ENCODE peak calls at places on chromosomes 6 and 20, in six cellular contexts. N is GM12891, B is K562, I is HepG2, Y is H1, P is GM12878. L is an unnamed sample.

GRCh38 chr6:136695410-136695809 is 96.9 kb downstream of the MAP3K5 start:
- DNase-seq in B (no peak), P (no peak), I (no peak), Y (no peak), N (no peak), L (no peak)

GRCh38 chr20:36377348-36378326 is 71.5 kb downstream of the DLGAP4 start:
- DNase-seq in B (no peak), N (no peak), I (no peak), Y (no peak), P (no peak), L (no peak)

GRCh38 chr6:28710466-28711191 is 184.9 kb downstream of the GPX5 start:
- DNase-seq in I (peak), Y (peak), N (no peak), P (no peak), B (peak), L (no peak)

GRCh38 chr6:44043036-44043478 is 84.2 kb downstream of the MRPL14 start:
- DNase-seq in N (no peak), B (no peak), P (no peak), Y (no peak), I (peak), L (no peak)

GRCh38 chr6:10403385-10404106 is 11.3 kb downstream of the TFAP2A start:
- DNase-seq in N (no peak), P (no peak), B (peak), I (no peak), Y (no peak), L (no peak)

GRCh38 chr20:41411458-41411857 is 44.8 kb upstream of the EMILIN3 start:
- DNase-seq in N (no peak), Y (no peak), B (no peak), P (no peak), I (no peak), L (no peak)

GRCh38 chr6:11798538-11798937 is 19.9 kb upstream of the ADTRP start:
- DNase-seq in P (no peak), I (no peak), Y (no peak), N (no peak), B (no peak), L (no peak)

GRCh38 chr20:38692436-38693411 is 31.6 kb upstream of the SLC32A1 start:
- DNase-seq in N (no peak), I (peak), Y (no peak), P (no peak), B (peak), L (no peak)

GRCh38 chr6:73579851-73580246 is 59.0 kb upstream of the EEF1A1 start:
- DNase-seq in P (peak), N (no peak), Y (peak), I (peak), B (peak), L (no peak)

GRCh38 chr20:51760905-51761544 is 7.2 kb downstream of the ATP9A start:
- DNase-seq in N (no peak), P (no peak), I (peak), Y (peak), B (no peak), L (no peak)

GRCh38 chr6:126180585-126180984 is 159.3 kb upstream of the CENPW start:
- DNase-seq in I (peak), P (peak), B (no peak), N (no peak), Y (no peak), L (no peak)

GRCh38 chr20:4681971-4682370 is 39.7 kb upstream of the PRND start:
- DNase-seq in I (no peak), N (no peak), P (no peak), B (no peak), Y (no peak), L (no peak)

GRCh38 chr6:3913077-3913957 is 64.1 kb downstream of the FAM50B start:
- DNase-seq in I (peak), N (no peak), B (peak), Y (no peak), P (no peak), L (no peak)

GRCh38 chr20:25191689-25192088 is 3.8 kb upstream of the ENTPD6 start:
- DNase-seq in Y (no peak), I (no peak), B (no peak), P (no peak), N (no peak), L (no peak)

GRCh38 chr6:147660334-147661311 is 152.1 kb downstream of the SAMD5 start:
- DNase-seq in N (no peak), B (peak), P (no peak), I (peak), Y (no peak), L (no peak)

GRCh38 chr6:41450581-41450980 is 95.6 kb upstream of the FOXP4 start:
- DNase-seq in Y (no peak), P (no peak), N (no peak), I (no peak), B (no peak), L (no peak)

GRCh38 chr6:45483021-45483420 is 105.3 kb upstream of the SUPT3H start:
- DNase-seq in I (no peak), B (no peak), Y (no peak), N (no peak), P (no peak), L (no peak)

GRCh38 chr6:142002825-142003405 is 129.8 kb upstream of the GJE1 start:
- DNase-seq in N (no peak), B (no peak), Y (no peak), P (no peak), I (no peak), L (no peak)

GRCh38 chr6:79810153-79810806 is 137.1 kb downstream of the ELOVL4 start:
- DNase-seq in Y (no peak), I (no peak), P (no peak), B (no peak), N (no peak), L (no peak)

GRCh38 chr6:699319-699718 is 6.4 kb upstream of the EXOC2 start:
- DNase-seq in N (no peak), I (no peak), P (no peak), Y (no peak), B (no peak), L (no peak)

GRCh38 chr6:43149260-43149659 is 21.8 kb upstream of the SRF start:
- DNase-seq in P (no peak), N (no peak), Y (no peak), I (no peak), B (no peak), L (no peak)

GRCh38 chr6:65075705-65076104 is 631.3 kb downstream of the EYS start:
- DNase-seq in N (no peak), P (no peak), I (no peak), Y (no peak), B (no peak), L (no peak)

GRCh38 chr6:111555041-111555440 is 50.6 kb downstream of the TRAF3IP2 start:
- DNase-seq in N (no peak), I (no peak), Y (no peak), B (no peak), P (no peak), L (no peak)

GRCh38 chr20:47326718-47327137 is 29.8 kb downstream of the ZMYND8 start:
- DNase-seq in Y (no peak), N (no peak), P (no peak), B (no peak), I (no peak), L (no peak)

GRCh38 chr6:22892452-22892851 is 323.1 kb downstream of the HDGFL1 start:
- DNase-seq in Y (no peak), I (no peak), B (no peak), P (no peak), N (no peak), L (no peak)

GRCh38 chr6:38805127-38805655 is 90.1 kb downstream of the DNAH8 start:
- DNase-seq in P (no peak), N (no peak), I (no peak), Y (no peak), B (no peak), L (no peak)

GRCh38 chr6:80331522-80331921 is 225.1 kb downstream of the BCKDHB start:
- DNase-seq in P (no peak), I (no peak), Y (no peak), B (no peak), N (no peak), L (no peak)

GRCh38 chr20:37413354-37413753 is 67.4 kb downstream of the SRC start:
- DNase-seq in P (no peak), Y (no peak), I (no peak), B (no peak), N (no peak), L (no peak)

GRCh38 chr6:27501187-27501586 is 28.3 kb upstream of the ZNF184 start:
- DNase-seq in Y (no peak), P (no peak), I (no peak), N (no peak), B (no peak), L (no peak)

GRCh38 chr6:136244061-136244616 is 6.0 kb downstream of the MTFR2 start:
- DNase-seq in P (no peak), B (no peak), Y (no peak), N (no peak), I (no peak), L (no peak)

GRCh38 chr6:82022614-82023102 is 224.9 kb downstream of the IBTK start:
- DNase-seq in I (peak), B (no peak), N (no peak), Y (no peak), P (no peak), L (no peak)

GRCh38 chr6:15245361-15246216 is at the start of gene JARID2:
- DNase-seq in P (peak), Y (peak), B (peak), N (peak), I (peak), L (peak)
- TF ChIP-seq POLR2A in P (peak), Y (peak), B (peak), N (peak), I (peak), L (peak)

DNA sequence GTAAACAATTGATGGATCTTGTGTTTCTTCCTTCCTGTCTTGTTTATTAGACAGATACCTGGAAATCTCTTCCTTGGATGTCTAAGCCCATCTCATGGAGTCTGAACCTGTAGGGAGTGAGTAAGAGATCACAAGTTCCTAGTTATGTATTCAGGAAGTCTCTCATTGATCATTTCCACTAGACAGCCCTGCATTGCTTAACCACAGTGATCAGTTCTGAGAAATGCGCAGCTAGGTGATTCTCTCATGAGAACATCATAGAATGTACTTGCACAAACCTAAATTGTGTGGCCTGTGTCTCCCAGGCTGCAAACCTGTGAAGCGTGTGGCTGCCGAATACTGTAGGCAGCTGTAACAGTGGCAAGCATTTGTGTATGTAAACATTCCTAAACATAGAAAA is 39.1 kb downstream of the FAM120B start:
- DNase-seq in Y (no peak), P (peak), I (no peak), B (no peak), N (no peak), L (no peak)
- TF ChIP-seq TAF1 in Y (no peak), P (no peak), I (no peak), B (no peak), N (no peak), L (no peak)

GRCh38 chr6:156807028-156807427 is 29.9 kb downstream of the ARID1B start:
- DNase-seq in P (no peak), B (no peak), Y (no peak), I (no peak), N (no peak), L (no peak)
- TF ChIP-seq POLR2AphosphoS5 in P (no peak), B (no peak), Y (no peak), I (no peak), N (no peak), L (no peak)

GRCh38 chr6:106512048-106512957 is 117.0 kb downstream of the RTN4IP1 start:
- DNase-seq in B (peak), Y (no peak), I (peak), N (peak), P (no peak), L (peak)
- TF ChIP-seq POLR2A in B (no peak), Y (no peak), I (peak), N (no peak), P (peak), L (peak)

DNA sequence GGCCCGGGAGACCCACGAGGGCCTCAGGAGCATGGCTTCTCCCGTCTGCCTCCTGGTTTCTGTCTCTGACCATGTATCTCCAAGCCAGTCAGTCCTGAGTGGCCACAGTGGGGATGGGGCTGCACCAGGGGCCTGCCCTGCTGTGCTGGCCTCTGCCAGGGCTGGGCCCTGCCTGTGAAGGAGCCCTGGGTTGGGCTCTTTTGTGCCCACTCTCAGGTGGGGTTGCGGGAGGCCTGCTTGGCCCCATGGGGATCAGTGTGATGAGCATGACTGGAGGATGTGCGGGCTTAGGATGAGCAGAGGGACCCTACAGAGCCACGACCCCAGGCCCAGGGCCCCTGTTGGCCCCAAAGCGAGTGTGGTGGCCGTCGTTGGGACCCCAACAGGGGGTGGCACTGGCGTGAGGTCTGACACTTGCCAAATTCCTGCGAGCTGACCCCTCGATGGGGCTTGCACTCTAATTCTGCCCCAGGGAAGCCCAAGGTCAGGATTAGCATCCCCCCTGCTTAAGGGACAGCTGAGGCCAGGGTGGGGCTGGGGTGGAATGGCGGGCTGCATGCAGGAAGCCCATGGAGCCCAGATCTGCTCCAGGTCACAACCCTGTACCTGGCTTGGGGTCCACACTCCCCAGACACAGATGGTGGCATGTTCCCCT is 90.0 kb upstream of the BHLHE23 start:
- DNase-seq in B (no peak), Y (no peak), P (no peak), I (no peak), N (no peak), L (no peak)
- TF ChIP-seq TAF1 in B (no peak), Y (no peak), P (no peak), I (no peak), N (no peak), L (no peak)

GRCh38 chr20:50192364-50193168 is 1.9 kb downstream of the CEBPB start:
- DNase-seq in B (peak), N (peak), P (peak), Y (no peak), I (peak), L (peak)

GRCh38 chr20:50191065-50191565 is 485 bp downstream of the CEBPB start:
- DNase-seq in P (no peak), Y (no peak), B (peak), I (no peak), N (no peak), L (no peak)

GRCh38 chr20:50193169-50193850 is 2.7 kb downstream of the CEBPB start:
- DNase-seq in P (no peak), B (peak), N (no peak), I (no peak), Y (no peak), L (no peak)

GRCh38 chr20:50190251-50191064 is at the start of gene CEBPB:
- DNase-seq in I (peak), N (peak), Y (no peak), P (no peak), B (peak), L (peak)

DNA sequence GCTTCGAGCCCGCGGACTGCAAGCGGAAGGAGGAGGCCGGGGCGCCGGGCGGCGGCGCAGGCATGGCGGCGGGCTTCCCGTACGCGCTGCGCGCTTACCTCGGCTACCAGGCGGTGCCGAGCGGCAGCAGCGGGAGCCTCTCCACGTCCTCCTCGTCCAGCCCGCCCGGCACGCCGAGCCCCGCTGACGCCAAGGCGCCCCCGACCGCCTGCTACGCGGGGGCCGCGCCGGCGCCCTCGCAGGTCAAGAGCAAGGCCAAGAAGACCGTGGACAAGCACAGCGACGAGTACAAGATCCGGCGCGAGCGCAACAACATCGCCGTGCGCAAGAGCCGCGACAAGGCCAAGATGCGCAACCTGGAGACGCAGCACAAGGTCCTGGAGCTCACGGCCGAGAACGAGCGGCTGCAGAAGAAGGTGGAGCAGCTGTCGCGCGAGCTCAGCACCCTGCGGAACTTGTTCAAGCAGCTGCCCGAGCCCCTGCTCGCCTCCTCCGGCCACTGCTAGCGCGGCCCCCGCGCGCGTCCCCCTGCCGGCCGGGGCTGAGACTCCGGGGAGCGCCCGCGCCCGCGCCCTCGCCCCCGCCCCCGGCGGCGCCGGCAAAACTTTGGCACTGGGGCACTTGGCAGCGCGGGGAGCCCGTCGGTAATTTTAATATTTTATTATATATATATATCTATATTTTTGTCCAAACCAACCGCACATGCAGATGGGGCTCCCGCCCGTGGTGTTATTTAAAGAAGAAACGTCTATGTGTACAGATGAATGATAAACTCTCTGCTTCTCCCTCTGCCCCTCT is 1.1 kb downstream of the CEBPB start:
- DNase-seq in N (peak), B (peak), I (peak), P (no peak), Y (no peak), L (peak)
- TF ChIP-seq POLR2AphosphoS5 in N (no peak), B (no peak), I (no peak), P (peak), Y (peak), L (no peak)

DNA sequence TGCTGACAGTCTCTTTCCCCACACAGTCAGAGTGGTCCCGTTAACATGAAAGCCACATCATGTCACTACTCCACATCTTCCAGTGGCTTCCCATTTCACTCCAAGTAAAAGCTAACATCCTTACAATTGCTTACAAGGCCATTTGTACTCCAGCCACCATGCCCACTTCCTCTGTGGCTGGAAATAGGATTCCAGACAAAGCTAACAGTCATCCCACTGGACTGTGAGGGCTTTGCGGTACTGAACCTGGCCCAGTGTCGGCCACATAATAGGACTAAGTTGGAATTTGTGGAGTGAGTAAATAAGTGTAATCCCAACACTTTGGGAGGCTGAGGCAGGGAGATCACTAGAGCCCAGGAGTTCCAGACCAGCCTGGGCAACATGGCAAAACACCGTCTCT is 10.9 kb downstream of the CCM2L start:
- DNase-seq in B (no peak), P (no peak), I (no peak), N (no peak), Y (no peak), L (no peak)
- TF ChIP-seq POLR2A in B (no peak), P (no peak), I (no peak), N (no peak), Y (no peak), L (no peak)

GRCh38 chr20:58666702-58667101 is 15.6 kb downstream of the STX16 start:
- DNase-seq in Y (no peak), N (no peak), B (no peak), P (no peak), I (no peak), L (no peak)
- TF ChIP-seq TAF1 in Y (no peak), N (no peak), B (no peak), P (no peak), I (no peak), L (no peak)

GRCh38 chr6:134293659-134294161 is 24.2 kb downstream of the SGK1 start:
- DNase-seq in Y (no peak), N (no peak), P (no peak), B (peak), I (no peak), L (no peak)

GRCh38 chr6:134291156-134291555 is 26.8 kb downstream of the SGK1 start:
- DNase-seq in Y (no peak), I (no peak), B (no peak), P (no peak), N (no peak), L (no peak)

GRCh38 chr6:134299236-134299635 is 18.7 kb downstream of the SGK1 start:
- DNase-seq in B (no peak), Y (no peak), N (no peak), P (no peak), I (peak), L (no peak)

GRCh38 chr6:134296762-134297161 is 21.1 kb downstream of the SGK1 start:
- DNase-seq in I (no peak), Y (no peak), P (no peak), N (no peak), B (no peak), L (no peak)

GRCh38 chr6:134295953-134296553 is 21.9 kb downstream of the SGK1 start:
- DNase-seq in B (peak), P (no peak), Y (no peak), I (peak), N (no peak), L (no peak)
- TF ChIP-seq POLR2AphosphoS5 in B (peak), P (no peak), Y (no peak), I (no peak), N (no peak), L (no peak)